ENCODE peak calls at places on chromosomes 16 and 17, in four cellular contexts. F is DMS153; T is activated CD8-positive, alpha-beta memory T cell treated with anti-CD3 and anti-CD28 coated beads for 4 hours; J is activated naive CD4-positive, alpha-beta T cell. G is an unnamed sample.

GRCh38 chr17:81030726-81031570 is 4.0 kb upstream of the BAIAP2 start:
- DNase-seq in F (no peak), T (no peak), J (no peak), G (no peak)

GRCh38 chr17:79023180-79023705 is 726 bp upstream of the C1QTNF1 start:
- DNase-seq in F (no peak), T (no peak), J (no peak), G (no peak)

GRCh38 chr16:87541004-87541881 is 48.4 kb upstream of the ZCCHC14 start:
- DNase-seq in F (peak; percentile 28), T (no peak), J (no peak), G (no peak)

GRCh38 chr16:87371261-87371866 is 12.2 kb downstream of the FBXO31 start:
- DNase-seq in F (no peak), T (no peak), J (no peak), G (no peak)

GRCh38 chr17:6353161-6353560 is 81.8 kb downstream of the AIPL1 start:
- DNase-seq in F (no peak), T (no peak), J (no peak), G (no peak)

GRCh38 chr17:2264023-2264860 is 39.3 kb downstream of the SMG6 start:
- DNase-seq in F (no peak), T (no peak), J (no peak), G (no peak)

GRCh38 chr17:58084317-58084981 is 1.2 kb downstream of the DYNLL2 start:
- DNase-seq in F (no peak), T (no peak), J (peak; percentile 31), G (peak; percentile 23)

GRCh38 chr16:69893086-69893485 is 58.0 kb upstream of the CLEC18A start:
- DNase-seq in F (no peak), T (no peak), J (no peak), G (no peak)

GRCh38 chr17:77708936-77709335 is 249.6 kb upstream of the TNRC6C start:
- DNase-seq in F (no peak), T (no peak), J (no peak), G (no peak)

GRCh38 chr16:11094075-11094593 is 149.8 kb downstream of the CLEC16A start:
- DNase-seq in F (no peak), T (peak; percentile 11), J (no peak), G (no peak)

GRCh38 chr16:31568577-31569359 is 41.1 kb downstream of the AHSP start:
- DNase-seq in F (no peak), T (no peak), J (no peak), G (no peak)

GRCh38 chr17:17344507-17345293 is 41.5 kb downstream of the NT5M start:
- DNase-seq in F (no peak), T (no peak), J (no peak), G (no peak)

GRCh38 chr16:49634235-49635008 is 221.5 kb downstream of the ZNF423 start:
- DNase-seq in F (no peak), T (no peak), J (no peak), G (no peak)

GRCh38 chr16:3168706-3169105 is 19.3 kb upstream of the OR1F1 start:
- DNase-seq in F (no peak), T (no peak), J (no peak), G (no peak)

GRCh38 chr17:29149431-29150064 is 30.6 kb downstream of the MYO18A start:
- DNase-seq in F (no peak), T (no peak), J (no peak), G (no peak)

GRCh38 chr17:32854177-32854576 is 22.7 kb downstream of the MYO1D start:
- DNase-seq in F (no peak), T (no peak), J (no peak), G (no peak)

GRCh38 chr17:57350266-57350665 is 93.9 kb downstream of the MSI2 start:
- DNase-seq in F (no peak), T (no peak), J (no peak), G (no peak)

GRCh38 chr17:58249270-58250133 is 11.1 kb downstream of the LPO start:
- DNase-seq in F (peak; percentile 16), T (peak; percentile 62), J (peak; percentile 54), G (peak; percentile 75)

GRCh38 chr16:87166321-87166720 is 150.9 kb downstream of the C16orf95 start:
- DNase-seq in F (no peak), T (no peak), J (no peak), G (no peak)

GRCh38 chr17:15917439-15918027 is 27.4 kb upstream of the ADORA2B start:
- DNase-seq in F (no peak), T (no peak), J (no peak), G (no peak)

GRCh38 chr17:28258347-28258887 is 60.6 kb upstream of the TMEM97 start:
- DNase-seq in F (no peak), T (no peak), J (no peak), G (no peak)

G was measured in central memory CD8-positive, alpha-beta T cell.